ENCODE peak calls at places on chromosomes 6 and 20, in eight cellular contexts. L, K, P, Q, F, U, E and Y are unnamed samples.

GRCh38 chr6:169803816-169804340 is 52.5 kb downstream of the ERMARD start:
- DNase-seq in L (no peak), K (no peak), P (no peak), Q (no peak), F (no peak), U (no peak), E (no peak), Y (no peak)

GRCh38 chr6:797479-798077 is 104.6 kb upstream of the EXOC2 start:
- DNase-seq in L (peak), K (peak), P (peak), Q (peak), F (peak), U (peak), E (no peak), Y (peak)

GRCh38 chr20:24953621-24954133 is 4.6 kb downstream of the CST7 start:
- DNase-seq in L (no peak), K (no peak), P (peak), Q (no peak), F (no peak), U (no peak), E (no peak), Y (no peak)

GRCh38 chr20:61391185-61391584 is 139.1 kb downstream of the CDH4 start:
- DNase-seq in L (no peak), K (no peak), P (no peak), Q (no peak), F (no peak), U (no peak), E (no peak), Y (no peak)

GRCh38 chr20:53940883-53941546 is 129.4 kb downstream of the BCAS1 start:
- DNase-seq in L (peak), K (peak), P (no peak), Q (peak), F (peak), U (peak), E (no peak), Y (no peak)

GRCh38 chr6:130997061-130997753 is 65.8 kb downstream of the EPB41L2 start:
- DNase-seq in L (no peak), K (peak), P (no peak), Q (peak), F (peak), U (peak), E (no peak), Y (no peak)

GRCh38 chr6:21263531-21264287 is 329.8 kb upstream of the SOX4 start:
- DNase-seq in L (no peak), K (no peak), P (no peak), Q (no peak), F (peak), U (peak), E (no peak), Y (no peak)

GRCh38 chr20:62755817-62756724 is 40.2 kb upstream of the MRGBP start:
- DNase-seq in L (no peak), K (no peak), P (no peak), Q (peak), F (no peak), U (no peak), E (peak), Y (peak)

GRCh38 chr6:105357147-105357546 is 45.7 kb downstream of the PREP start:
- DNase-seq in L (no peak), K (no peak), P (no peak), Q (no peak), F (no peak), U (no peak), E (no peak), Y (no peak)

GRCh38 chr6:36387440-36388303 is at the start of gene ETV7:
- DNase-seq in L (no peak), K (peak), P (peak), Q (peak), F (peak), U (peak), E (no peak), Y (no peak)

GRCh38 chr6:113994934-113995342 is 24.0 kb upstream of the HDAC2 start:
- DNase-seq in L (peak), K (peak), P (peak), Q (peak), F (peak), U (peak), E (no peak), Y (peak)

GRCh38 chr6:141552463-141552862 is 580.3 kb upstream of the GJE1 start:
- DNase-seq in L (peak), K (peak), P (no peak), Q (peak), F (peak), U (peak), E (no peak), Y (peak)

GRCh38 chr6:165858571-165858970 is 195.5 kb upstream of the PDE10A start:
- DNase-seq in L (peak), K (peak), P (no peak), Q (peak), F (peak), U (no peak), E (no peak), Y (no peak)
- TF ChIP-seq CTCF in L (peak), K (peak), P (no peak), Q (peak), F (peak), U (no peak), E (no peak), Y (peak)

GRCh38 chr20:3405139-3405538 is 2.3 kb downstream of the DNAAF9 start:
- DNase-seq in L (no peak), K (no peak), P (no peak), Q (no peak), F (no peak), U (no peak), E (no peak), Y (no peak)
- H3K4me3 ChIP-seq in L (no peak), K (no peak), P (no peak), Q (no peak), F (no peak), U (no peak), E (no peak), Y (no peak)

DNA sequence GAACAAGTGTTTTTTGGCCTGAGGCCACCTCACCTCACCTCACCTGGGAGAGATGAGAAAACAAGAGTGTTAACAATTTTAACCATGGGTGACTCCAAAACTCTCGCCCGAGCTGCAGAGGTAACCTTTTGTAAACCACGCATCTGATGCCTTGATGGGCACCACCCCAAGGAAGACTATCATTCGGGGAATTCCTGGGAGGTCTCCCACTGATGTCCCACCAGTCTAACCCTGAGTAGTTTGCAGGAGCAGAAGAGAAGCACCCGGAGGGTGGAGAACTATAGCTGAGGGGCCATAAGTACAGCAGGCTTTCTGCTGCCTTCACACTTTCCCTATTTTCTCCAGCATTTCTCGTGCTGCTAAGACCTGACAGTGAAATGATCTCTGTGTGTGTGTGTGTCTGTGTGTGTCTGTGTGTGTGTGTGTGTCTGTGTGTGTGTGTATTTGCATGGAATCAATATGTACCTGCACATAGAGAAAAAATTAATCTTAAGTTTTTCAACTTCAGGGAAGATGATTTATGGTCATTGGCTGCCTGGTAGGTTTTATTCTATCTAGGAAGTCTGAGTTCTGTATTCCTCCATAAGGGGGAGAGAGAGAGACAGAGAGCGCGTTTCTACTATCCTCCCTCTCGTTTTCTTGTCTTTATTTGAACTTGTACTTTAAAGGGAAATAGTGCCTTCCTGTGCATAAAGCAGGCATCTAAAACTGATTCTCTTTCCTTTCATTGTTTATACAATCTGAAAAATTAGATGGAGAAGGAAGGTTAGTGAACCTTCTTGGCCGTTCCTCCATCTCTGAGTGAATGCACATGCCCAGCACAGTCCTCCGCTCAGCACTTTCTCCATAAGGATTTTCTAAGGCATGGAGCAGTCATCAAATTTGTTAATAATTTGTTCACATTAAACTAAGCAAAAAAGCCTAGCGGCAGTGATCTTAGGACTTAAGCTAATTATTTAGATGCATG is 75.9 kb downstream of the CAP2 start:
- DNase-seq in L (peak), K (no peak), P (no peak), Q (peak), F (peak), U (peak), E (no peak), Y (no peak)
- TF ChIP-seq CTCF in L (no peak), K (no peak), P (no peak), Q (no peak), F (peak), U (peak), E (no peak), Y (no peak)

GRCh38 chr6:42010185-42010872 is 40.0 kb upstream of the TAF8 start:
- DNase-seq in L (no peak), K (no peak), P (no peak), Q (no peak), F (peak), U (no peak), E (no peak), Y (no peak)
- H3K4me3 ChIP-seq in L (no peak), K (no peak), P (no peak), Q (no peak), F (no peak), U (no peak), E (no peak), Y (no peak)

GRCh38 chr6:119351005-119351394 is 1.4 kb upstream of the MAN1A1 start:
- DNase-seq in L (peak), K (peak), P (no peak), Q (peak), F (peak), U (peak), E (no peak), Y (no peak)
- TF ChIP-seq CTCF in L (peak), K (peak), P (no peak), Q (peak), F (peak), U (peak), E (peak), Y (peak)

DNA sequence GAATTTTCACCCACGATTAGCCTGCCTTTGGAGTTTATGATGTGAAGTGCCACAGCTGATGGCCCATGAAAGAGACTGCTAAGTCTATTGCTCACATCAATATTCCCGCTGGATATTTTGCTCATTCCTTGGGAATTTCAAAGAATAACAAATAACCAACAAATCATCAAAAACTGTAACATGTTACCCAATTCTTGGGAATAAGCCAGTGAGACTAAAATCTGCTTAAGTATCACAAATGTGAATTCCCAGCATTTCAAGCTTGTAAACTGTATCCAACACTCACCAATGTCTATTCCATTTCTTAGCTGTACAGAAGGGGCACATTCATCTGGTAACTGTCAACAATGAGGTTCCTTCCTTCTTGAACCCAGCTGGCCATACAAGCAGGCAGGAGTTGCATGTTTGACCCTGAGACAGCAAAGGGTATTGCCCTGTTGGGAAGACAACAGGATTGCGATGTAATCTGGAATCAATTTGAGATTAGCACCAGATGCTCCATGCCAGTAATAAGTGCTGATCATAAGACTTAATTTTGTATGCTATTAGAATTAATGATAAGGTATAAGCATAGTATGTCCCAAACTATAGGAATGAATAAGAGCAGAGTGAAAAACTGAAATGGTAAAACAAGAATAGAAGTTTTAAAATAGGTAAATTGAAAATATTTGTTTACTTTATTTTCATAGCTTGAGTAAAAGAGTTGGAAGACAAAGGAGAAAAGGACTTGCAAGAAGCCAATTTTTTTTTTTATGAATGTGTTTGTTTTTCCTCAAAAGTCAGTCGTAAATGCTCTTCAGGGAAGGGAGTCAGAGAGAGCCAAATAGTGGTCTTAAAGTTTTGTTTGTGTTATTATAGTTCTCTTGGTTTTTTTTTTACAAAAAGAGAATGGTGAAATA is 58.8 kb downstream of the RSPO3 start:
- DNase-seq in L (no peak), K (peak), P (no peak), Q (peak), F (peak), U (peak), E (no peak), Y (no peak)
- H3K4me3 ChIP-seq in L (no peak), K (no peak), P (no peak), Q (no peak), F (no peak), U (no peak), E (no peak), Y (no peak)

GRCh38 chr6:31476515-31477139 is 21.3 kb upstream of the MICB start:
- DNase-seq in L (no peak), K (no peak), P (peak), Q (no peak), F (no peak), U (no peak), E (no peak), Y (no peak)
- TF ChIP-seq CTCF in L (no peak), K (no peak), P (no peak), Q (no peak), F (no peak), U (no peak), E (no peak), Y (no peak)

GRCh38 chr6:37704923-37705238 is 7.2 kb upstream of the MDGA1 start:
- DNase-seq in L (no peak), K (no peak), P (no peak), Q (no peak), F (no peak), U (no peak), E (no peak), Y (no peak)
- H3K4me3 ChIP-seq in L (peak), K (peak), P (no peak), Q (peak), F (peak), U (no peak), E (peak), Y (no peak)

DNA sequence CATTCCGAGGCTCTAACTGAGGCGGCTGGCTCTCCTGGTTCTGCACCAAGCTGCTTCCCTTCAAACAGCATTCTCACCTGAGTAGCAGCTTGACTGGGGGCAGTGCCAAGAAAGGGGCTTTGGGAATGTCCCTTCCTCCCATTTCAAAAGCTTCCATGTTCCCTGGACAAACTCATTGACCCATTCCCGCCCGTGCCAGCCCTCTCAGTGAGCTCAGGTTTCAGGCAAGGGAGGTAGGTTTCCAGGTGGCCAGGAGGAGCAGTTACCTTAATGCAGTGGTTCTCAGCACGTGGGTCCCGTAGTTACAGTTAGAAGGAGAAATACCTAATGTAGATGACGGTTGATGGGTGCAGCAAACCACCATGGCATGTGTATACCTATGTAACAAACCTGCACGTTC is 135.2 kb downstream of the ELOVL4 start:
- DNase-seq in L (no peak), K (no peak), P (no peak), Q (no peak), F (no peak), U (no peak), E (no peak), Y (no peak)
- TF ChIP-seq CTCF in L (no peak), K (no peak), P (no peak), Q (no peak), F (no peak), U (no peak), E (no peak), Y (no peak)